ENCODE peak calls at places on chromosome 10, in nine cellular contexts. U, Y, X, S, M, T, W, P and D are unnamed samples.

GRCh38 chr10:78966844-78967488 is 101.8 kb upstream of the ZMIZ1 start:
- DNase-seq in U (no peak), Y (no peak), X (no peak), S (no peak), M (no peak), T (no peak), W (no peak), P (no peak), D (no peak)

GRCh38 chr10:11849908-11850307 is 26.8 kb downstream of the PROSER2 start:
- DNase-seq in U (no peak), Y (no peak), X (no peak), S (no peak), M (no peak), T (no peak), W (no peak), P (no peak), D (no peak)

GRCh38 chr10:8138471-8138870 is 84.0 kb downstream of the GATA3 start:
- DNase-seq in U (no peak), Y (no peak), X (no peak), S (peak; percentile 10), M (peak; percentile 10), T (no peak), W (no peak), P (no peak), D (no peak)

GRCh38 chr10:1530871-1531517 is 206.3 kb downstream of the ADARB2 start:
- DNase-seq in U (no peak), Y (no peak), X (no peak), S (no peak), M (no peak), T (no peak), W (no peak), P (no peak), D (no peak)

GRCh38 chr10:73890261-73890660 is 15.9 kb upstream of the CAMK2G start:
- DNase-seq in U (no peak), Y (no peak), X (no peak), S (no peak), M (no peak), T (no peak), W (no peak), P (no peak), D (no peak)

GRCh38 chr10:50874723-50875122 is 10.7 kb downstream of the A1CF start:
- DNase-seq in U (no peak), Y (no peak), X (no peak), S (no peak), M (no peak), T (no peak), W (peak; percentile 46), P (no peak), D (no peak)

GRCh38 chr10:59709472-59710125 is at the start of gene SLC16A9:
- DNase-seq in U (no peak), Y (peak; percentile 67), X (no peak), S (peak; percentile 11), M (no peak), T (no peak), W (peak; percentile 72), P (peak; percentile 70), D (peak; percentile 89)

GRCh38 chr10:112741830-112742402 is 208.1 kb upstream of the TCF7L2 start:
- DNase-seq in U (no peak), Y (no peak), X (no peak), S (no peak), M (no peak), T (no peak), W (peak; percentile 31), P (no peak), D (no peak)

GRCh38 chr10:71905164-71905563 is 54.1 kb upstream of the PSAP start:
- DNase-seq in U (no peak), Y (no peak), X (no peak), S (no peak), M (no peak), T (no peak), W (no peak), P (no peak), D (no peak)

GRCh38 chr10:103676058-103676785 is 179.2 kb downstream of the SH3PXD2A start:
- DNase-seq in U (no peak), Y (no peak), X (no peak), S (peak; percentile 34), M (no peak), T (no peak), W (no peak), P (no peak), D (no peak)

GRCh38 chr10:21831986-21832735 is 171.4 kb downstream of the DNAJC1 start:
- DNase-seq in U (no peak), Y (no peak), X (no peak), S (peak; percentile 60), M (peak; percentile 38), T (no peak), W (no peak), P (no peak), D (no peak)

GRCh38 chr10:71156436-71156835 is 55.9 kb upstream of the UNC5B start:
- DNase-seq in U (no peak), Y (no peak), X (no peak), S (no peak), M (no peak), T (no peak), W (no peak), P (no peak), D (no peak)

DNA sequence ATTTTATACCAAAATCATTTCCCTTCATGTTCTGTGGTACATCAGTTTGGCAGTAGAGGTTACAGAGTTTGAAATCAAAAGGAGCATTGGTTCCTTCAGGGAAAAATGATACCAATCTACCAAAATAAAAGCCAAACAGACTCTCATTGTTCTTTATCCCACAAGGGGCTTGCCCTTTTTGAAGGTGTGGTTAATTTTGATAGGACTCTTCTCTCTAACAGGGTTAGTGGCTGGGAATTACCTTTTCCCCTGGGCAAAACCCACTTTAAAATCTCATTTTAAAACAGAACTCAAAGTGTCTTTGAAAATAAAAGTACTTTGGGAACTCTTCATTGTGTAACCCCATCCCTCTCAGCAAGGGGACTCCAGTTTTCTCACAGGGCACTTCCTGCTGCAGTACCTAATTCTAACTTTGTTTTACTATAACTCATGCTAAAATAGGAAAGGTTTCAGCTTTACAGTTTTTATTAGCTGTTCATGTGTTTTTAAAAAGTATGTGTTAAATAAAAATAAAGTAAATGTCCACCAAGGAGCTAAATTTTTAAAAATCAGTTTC is 30.6 kb downstream of the SMNDC1 start:
- DNase-seq in U (no peak), Y (no peak), X (no peak), S (no peak), M (no peak), T (no peak), W (no peak), P (no peak), D (no peak)
- TF ChIP-seq CTCF in U (no peak), Y (no peak), X (no peak), S (no peak), M (no peak), T (no peak), W (no peak), P (no peak), D (no peak)

DNA sequence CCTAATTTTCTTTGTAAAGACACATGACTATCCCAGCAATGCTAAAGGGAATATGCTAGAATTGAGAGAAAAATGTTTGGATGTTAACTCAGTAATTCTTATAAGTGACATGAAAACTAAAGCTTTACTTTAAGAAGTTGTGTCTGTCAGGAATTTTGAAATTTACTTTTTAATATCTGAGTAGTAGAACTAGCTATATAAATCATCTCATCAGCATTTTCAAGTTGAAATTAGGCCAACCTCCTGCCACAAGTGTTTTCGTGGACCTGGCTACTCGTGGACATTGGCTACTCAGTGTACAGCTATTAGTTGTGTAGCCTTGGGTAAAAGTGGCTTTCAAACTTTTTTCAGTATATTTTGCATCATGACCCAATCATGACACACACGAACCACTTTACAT is 70.5 kb downstream of the ADD3 start:
- DNase-seq in U (no peak), Y (no peak), X (no peak), S (no peak), M (no peak), T (no peak), W (no peak), P (no peak), D (no peak)
- TF ChIP-seq CTCF in U (no peak), Y (no peak), X (no peak), S (no peak), M (no peak), T (no peak), W (no peak), P (no peak), D (no peak)

GRCh38 chr10:126979311-126979710 is 74.1 kb downstream of the DOCK1 start:
- DNase-seq in U (no peak), Y (no peak), X (no peak), S (no peak), M (no peak), T (no peak), W (no peak), P (no peak), D (no peak)

GRCh38 chr10:126972622-126973414 is 67.6 kb downstream of the DOCK1 start:
- DNase-seq in U (no peak), Y (no peak), X (no peak), S (peak; percentile 97), M (peak; percentile 86), T (no peak), W (peak; percentile 51), P (no peak), D (no peak)

GRCh38 chr10:126975221-126975620 is 70.0 kb downstream of the DOCK1 start:
- DNase-seq in U (no peak), Y (no peak), X (no peak), S (no peak), M (no peak), T (no peak), W (no peak), P (no peak), D (no peak)

DNA sequence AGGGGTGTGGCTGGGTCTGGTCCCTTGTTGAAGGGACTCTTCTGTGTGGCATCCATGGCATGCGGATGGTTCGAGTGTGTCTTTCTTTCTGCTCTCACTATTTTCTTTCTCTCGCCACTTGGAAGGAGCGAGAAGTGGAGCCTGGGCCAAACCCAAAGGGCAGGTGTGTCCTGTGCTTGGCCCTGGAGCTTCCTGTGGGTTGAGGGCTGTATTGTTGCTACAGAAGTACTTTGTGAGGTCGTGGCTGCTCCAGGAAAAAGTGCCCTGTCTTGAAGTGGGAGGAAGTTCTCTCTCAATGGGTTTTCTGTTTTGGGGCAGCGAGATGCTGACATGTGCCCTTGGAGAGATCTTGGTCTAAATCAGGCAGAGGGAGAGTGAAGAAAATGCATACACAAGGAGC is 72.0 kb downstream of the DOCK1 start:
- DNase-seq in U (no peak), Y (no peak), X (no peak), S (no peak), M (no peak), T (peak; percentile 6), W (no peak), P (no peak), D (no peak)
- TF ChIP-seq CTCF in U (no peak), Y (no peak), X (no peak), S (no peak), M (no peak), T (no peak), W (no peak), P (no peak), D (no peak)

GRCh38 chr10:28903716-28904115 is 226.4 kb downstream of the BAMBI start:
- DNase-seq in U (no peak), Y (no peak), X (no peak), S (no peak), M (no peak), T (no peak), W (no peak), P (no peak), D (no peak)
- TF ChIP-seq CTCF in U (no peak), Y (no peak), X (no peak), S (no peak), M (no peak), T (no peak), W (no peak), P (no peak), D (no peak)